ENCODE peak calls at places on chromosomes 6 and 20, in seven cellular contexts. U is heart left ventricle; B is A549; D is SK-N-SH treated with all-trans-retinoic acid at 6 μM for 48 hours; E is activated naive CD8-positive, alpha-beta T cell treated with anti-CD3 and anti-CD28 coated beads, Interleukin-2, amount 50 U/mL, for 24 hours; S is HCT116; G is Panc1. T is an unnamed sample.

GRCh38 chr6:51678274-51678673 is 409.1 kb downstream of the PKHD1 start:
- ATAC-seq in U (no peak), B (no peak), D (no peak), E (no peak), S (no peak), G (no peak), T (no peak)

GRCh38 chr6:20632696-20633095 is 98.4 kb downstream of the CDKAL1 start:
- ATAC-seq in U (no peak), B (no peak), D (no peak), E (no peak), S (no peak), G (no peak), T (peak; percentile 51)

GRCh38 chr6:35415065-35415880 is 36.9 kb upstream of the FANCE start:
- ATAC-seq in U (peak; percentile 93), B (peak; percentile 92), D (peak; percentile 96), E (no peak), S (peak; percentile 81), G (peak; percentile 89), T (no peak)

GRCh38 chr20:61849822-61850221 is 215.9 kb downstream of the TAF4 start:
- ATAC-seq in U (no peak), B (no peak), D (no peak), E (no peak), S (no peak), G (no peak), T (no peak)

GRCh38 chr20:3192226-3193015 is 12.1 kb downstream of the DDRGK1 start:
- ATAC-seq in U (no peak), B (no peak), D (no peak), E (no peak), S (no peak), G (no peak), T (no peak)

GRCh38 chr6:152290693-152291092 is 346.5 kb downstream of the SYNE1 start:
- ATAC-seq in U (no peak), B (no peak), D (no peak), E (no peak), S (no peak), G (no peak), T (no peak)

GRCh38 chr6:41636803-41637178 is 1.5 kb upstream of the MDFI start:
- ATAC-seq in U (peak; percentile 38), B (peak; percentile 84), D (no peak), E (no peak), S (peak; percentile 91), G (peak; percentile 72), T (no peak)

GRCh38 chr6:20166226-20166625 is 46.0 kb downstream of the MBOAT1 start:
- ATAC-seq in U (no peak), B (no peak), D (no peak), E (no peak), S (no peak), G (no peak), T (no peak)

GRCh38 chr6:14381225-14381887 is 263.8 kb downstream of the CD83 start:
- ATAC-seq in U (no peak), B (no peak), D (no peak), E (no peak), S (no peak), G (no peak), T (no peak)

GRCh38 chr6:136677822-136678221 is 114.5 kb downstream of the MAP3K5 start:
- ATAC-seq in U (no peak), B (no peak), D (no peak), E (no peak), S (no peak), G (no peak), T (no peak)

GRCh38 chr6:62716719-62717118 is 430.7 kb upstream of the KHDRBS2 start:
- ATAC-seq in U (no peak), B (no peak), D (no peak), E (no peak), S (no peak), G (no peak), T (no peak)

GRCh38 chr6:41688256-41688965 is 47.0 kb downstream of the TFEB start:
- ATAC-seq in U (peak; percentile 20), B (no peak), D (no peak), E (no peak), S (no peak), G (no peak), T (no peak)

GRCh38 chr6:8301502-8301901 is 133.8 kb downstream of the SLC35B3 start:
- ATAC-seq in U (no peak), B (no peak), D (no peak), E (no peak), S (no peak), G (no peak), T (no peak)

GRCh38 chr6:84763397-84764331 is 734 bp downstream of the TBX18 start:
- ATAC-seq in U (peak; percentile 59), B (peak; percentile 69), D (peak; percentile 58), E (peak; percentile 24), S (peak; percentile 58), G (peak; percentile 73), T (no peak)

GRCh38 chr20:1376453-1377270 is 16.2 kb downstream of the FKBP1A start:
- ATAC-seq in U (peak; percentile 31), B (no peak), D (no peak), E (no peak), S (no peak), G (no peak), T (no peak)

GRCh38 chr6:137165375-137166246 is 7.8 kb downstream of the IL22RA2 start:
- ATAC-seq in U (no peak), B (peak; percentile 74), D (peak; percentile 73), E (peak; percentile 42), S (peak; percentile 90), G (no peak), T (no peak)

T was measured in activated CD4-positive, CD25-positive, alpha-beta regulatory T cell treated with anti-CD3 and anti-CD28 coated beads, Interleukin-2, amount 50 U/mL, for 24 hours.